ENCODE peak calls at places on chromosomes 2 and 18, in five cellular contexts. T, P, Y, D and E are unnamed samples.

GRCh38 chr2:85772841-85773491 is 19.2 kb downstream of the ATOH8 start:
- DNase-seq in Y (peak), P (no peak), T (no peak), D (no peak), E (no peak)

GRCh38 chr2:209495855-209496585 is 72.2 kb downstream of the MAP2 start:
- DNase-seq in P (peak), D (peak), T (no peak), Y (peak), E (no peak)

GRCh38 chr2:145155196-145155595 is 635.3 kb upstream of the ZEB2 start:
- DNase-seq in D (no peak), T (no peak), Y (no peak), P (no peak), E (no peak)

GRCh38 chr2:24819442-24820174 is 26.4 kb downstream of the CENPO start:
- DNase-seq in D (no peak), Y (no peak), P (no peak), T (no peak), E (no peak)

GRCh38 chr18:73638709-73639108 is 508.9 kb downstream of the FBXO15 start:
- DNase-seq in Y (peak), T (no peak), P (no peak), D (no peak), E (no peak)

GRCh38 chr18:58251416-58251815 is 207.4 kb downstream of the NEDD4L start:
- DNase-seq in T (no peak), D (no peak), P (no peak), Y (no peak), E (no peak)

GRCh38 chr2:196601430-196602306 is 37.8 kb upstream of the CCDC150 start:
- DNase-seq in T (no peak), Y (peak), D (peak), P (peak), E (no peak)

GRCh38 chr2:113979172-113980128 is 89.6 kb downstream of the ACTR3 start:
- DNase-seq in D (no peak), Y (no peak), T (no peak), P (no peak), E (peak)

GRCh38 chr18:7577706-7578105 is 10.6 kb downstream of the PTPRM start:
- DNase-seq in Y (no peak), P (no peak), D (no peak), T (no peak), E (no peak)

GRCh38 chr18:26406854-26407517 is 141.4 kb downstream of the KCTD1 start:
- DNase-seq in P (no peak), T (no peak), D (no peak), Y (no peak), E (no peak)

GRCh38 chr18:26406294-26406693 is 142.1 kb downstream of the KCTD1 start:
- DNase-seq in P (no peak), T (no peak), Y (no peak), D (no peak), E (no peak)

GRCh38 chr18:26407721-26408601 is 140.4 kb downstream of the KCTD1 start:
- DNase-seq in T (no peak), Y (no peak), P (no peak), D (no peak), E (no peak)

GRCh38 chr18:26403451-26403850 is 144.9 kb downstream of the KCTD1 start:
- DNase-seq in Y (no peak), D (no peak), P (no peak), T (no peak), E (no peak)

GRCh38 chr18:26405190-26405781 is 143.1 kb downstream of the KCTD1 start:
- DNase-seq in T (no peak), Y (peak), D (peak), P (no peak), E (no peak)
- TF ChIP-seq CTCF in T (no peak), Y (peak), D (peak), P (peak), E (no peak)

DNA sequence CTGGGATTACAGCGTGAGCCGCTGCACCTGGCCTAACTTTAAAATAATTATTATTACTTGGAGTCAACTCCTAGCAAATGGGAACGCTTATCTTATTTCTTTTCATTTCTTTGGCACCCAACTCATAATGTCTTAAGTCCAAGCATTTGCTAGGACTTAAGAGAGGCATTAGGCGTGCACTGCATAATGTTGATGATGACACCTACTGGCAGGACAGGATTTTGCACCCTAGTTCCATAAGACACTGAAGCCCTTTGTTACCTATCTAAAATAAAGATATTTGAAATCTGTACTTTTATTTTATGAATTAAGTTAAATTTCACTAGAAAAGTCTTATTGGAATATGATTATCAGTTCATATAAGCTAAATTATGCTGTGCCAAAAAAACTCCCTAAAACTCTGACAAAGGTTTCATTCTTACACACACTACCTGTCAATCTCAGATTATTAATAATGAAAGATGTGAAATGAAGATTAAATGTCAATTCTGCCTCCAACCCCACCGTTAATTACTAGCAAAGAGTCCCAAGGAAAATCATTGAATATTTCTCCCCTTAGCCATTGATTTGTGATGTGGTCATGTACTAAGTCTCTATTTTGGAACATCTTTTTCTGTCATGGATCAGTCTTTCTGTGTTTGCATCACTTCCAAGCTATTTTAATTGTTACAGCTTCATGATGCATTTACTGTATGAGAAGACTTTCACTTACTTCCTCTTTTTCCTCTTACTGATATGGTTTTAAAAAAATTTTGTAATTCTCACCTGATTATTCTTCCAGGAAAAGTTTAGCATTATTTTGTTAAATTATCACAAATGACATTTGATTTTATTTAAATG is 12.7 kb upstream of the CDH2 start:
- DNase-seq in P (peak), Y (peak), T (no peak), D (peak), E (no peak)
- TF ChIP-seq CTCF in P (peak), Y (peak), T (peak), D (peak), E (peak)

GRCh38 chr18:54416459-54416858 is 58.8 kb downstream of the C18orf54 start:
- DNase-seq in T (no peak), D (no peak), P (no peak), Y (peak), E (no peak)
- TF ChIP-seq CTCF in T (no peak), D (no peak), P (no peak), Y (no peak), E (no peak)

DNA sequence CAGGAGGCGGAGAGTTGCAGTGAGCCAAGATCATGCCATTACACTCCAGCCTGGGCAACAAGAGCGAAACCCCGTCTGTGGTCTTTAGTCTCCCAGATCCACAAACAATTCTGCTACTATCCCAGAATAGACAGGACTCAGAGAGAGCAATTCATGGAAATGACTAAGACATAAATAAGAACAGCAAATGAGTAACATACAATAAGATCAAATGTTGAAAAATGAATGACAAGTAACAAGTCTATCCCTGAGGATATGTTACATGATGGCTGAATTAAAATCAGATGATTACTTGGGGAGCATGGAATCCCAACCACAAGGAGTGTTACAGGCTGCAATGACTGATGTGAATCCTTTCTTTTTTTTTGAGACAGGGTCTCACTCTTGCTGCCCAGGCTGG is 10.3 kb downstream of the ARL5A start:
- DNase-seq in D (no peak), Y (no peak), T (no peak), P (no peak), E (no peak)
- TF ChIP-seq CTCF in D (no peak), Y (no peak), T (no peak), P (no peak), E (no peak)

GRCh38 chr2:205193829-205194228 is 488.5 kb upstream of the NRP2 start:
- DNase-seq in T (no peak), D (no peak), Y (no peak), P (no peak), E (no peak)
- TF ChIP-seq CTCF in T (no peak), D (no peak), Y (no peak), P (no peak), E (no peak)

GRCh38 chr18:50507120-50507590 is 52.7 kb upstream of the MAPK4 start:
- DNase-seq in T (no peak), D (peak), Y (peak), P (no peak), E (no peak)
- TF ChIP-seq CTCF in T (no peak), D (peak), Y (peak), P (peak), E (no peak)

GRCh38 chr2:62443886-62444285 is 62.1 kb downstream of the TMEM17 start:
- DNase-seq in Y (no peak), P (no peak), D (no peak), T (no peak), E (no peak)
- TF ChIP-seq CTCF in Y (no peak), P (no peak), D (no peak), T (no peak), E (no peak)

GRCh38 chr18:29436459-29436858 is 1259.5 kb upstream of the CDH2 start:
- DNase-seq in P (no peak), T (no peak), Y (no peak), D (no peak), E (no peak)
- TF ChIP-seq CTCF in P (no peak), T (no peak), Y (no peak), D (no peak), E (no peak)

GRCh38 chr18:33755918-33756590 is 178.0 kb downstream of the ASXL3 start:
- DNase-seq in D (peak), Y (peak), T (no peak), P (peak), E (no peak)

GRCh38 chr18:33757037-33757436 is 179.0 kb downstream of the ASXL3 start:
- DNase-seq in D (no peak), P (no peak), T (no peak), Y (peak), E (no peak)

GRCh38 chr18:33761363-33761762 is 183.3 kb downstream of the ASXL3 start:
- DNase-seq in T (no peak), D (peak), Y (peak), P (no peak), E (no peak)
- TF ChIP-seq CTCF in T (no peak), D (peak), Y (peak), P (peak), E (no peak)